ENCODE peak calls at places on chromosomes 12 and 14, in six cellular contexts. J is body of pancreas, I is bronchial epithelial cell, L is ovary, R is AG04450, S is hepatocyte. F is an unnamed sample.

GRCh38 chr12:49553512-49554088 is 14.3 kb downstream of the MCRS1 start:
- DNase-seq in I (peak), R (no peak), S (no peak), L (no peak), J (no peak), F (no peak)

GRCh38 chr12:51368640-51369517 is 22.3 kb downstream of the GALNT6 start:
- DNase-seq in I (no peak), J (peak), S (no peak), R (no peak), L (no peak), F (peak)

GRCh38 chr12:5379737-5380496 is 52.0 kb upstream of the NTF3 start:
- DNase-seq in R (no peak), I (peak), L (no peak), S (peak), J (no peak), F (no peak)

GRCh38 chr14:37668646-37669045 is 73.2 kb downstream of the TTC6 start:
- DNase-seq in L (no peak), R (peak), I (peak), S (peak), J (no peak), F (no peak)

GRCh38 chr14:43692706-43693105 is 814.4 kb downstream of the FSCB start:
- DNase-seq in R (no peak), L (no peak), I (no peak), J (no peak), S (no peak), F (no peak)

GRCh38 chr14:75769047-75769685 is 108.1 kb downstream of the TTLL5 start:
- DNase-seq in S (no peak), I (peak), J (no peak), R (no peak), L (no peak), F (no peak)

GRCh38 chr12:109944975-109945374 is 44.9 kb downstream of the TCHP start:
- DNase-seq in J (no peak), I (peak), L (peak), R (no peak), S (no peak), F (no peak)

GRCh38 chr12:5522358-5523335 is 90.7 kb downstream of the NTF3 start:
- DNase-seq in J (no peak), I (no peak), S (no peak), L (no peak), R (no peak), F (no peak)

GRCh38 chr12:108482717-108483212 is 32.3 kb upstream of the FICD start:
- DNase-seq in J (no peak), R (no peak), S (no peak), I (peak), L (no peak), F (no peak)

GRCh38 chr12:43675048-43675904 is 83.3 kb downstream of the PUS7L start:
- DNase-seq in S (peak), L (no peak), R (no peak), I (peak), J (no peak), F (no peak)

GRCh38 chr12:52070243-52070925 is 606 bp downstream of the ATG101 start:
- DNase-seq in L (no peak), R (no peak), J (no peak), S (no peak), I (no peak), F (no peak)

GRCh38 chr12:95037906-95038305 is 34.4 kb upstream of the NDUFA12 start:
- DNase-seq in R (no peak), I (no peak), S (no peak), L (no peak), J (no peak), F (no peak)

GRCh38 chr12:109111775-109112491 is 4.5 kb upstream of the ACACB start:
- DNase-seq in L (peak), I (peak), R (no peak), J (peak), S (peak), F (peak)

GRCh38 chr12:132414634-132415340 is 75.2 kb upstream of the FBRSL1 start:
- DNase-seq in S (peak), J (peak), I (peak), R (peak), L (peak), F (no peak)

GRCh38 chr14:33796356-33796755 is 154.5 kb downstream of the EGLN3 start:
- DNase-seq in L (no peak), R (no peak), J (no peak), I (no peak), S (no peak), F (no peak)

GRCh38 chr14:68621400-68622365 is 171.2 kb downstream of the ZFP36L1 start:
- DNase-seq in L (peak), I (no peak), J (no peak), S (no peak), R (peak), F (peak)

GRCh38 chr12:124730455-124730932 is 133.2 kb downstream of the SCARB1 start:
- DNase-seq in S (peak), R (peak), I (peak), J (peak), L (peak), F (no peak)

GRCh38 chr12:75979181-75979580 is 52.4 kb downstream of the PHLDA1 start:
- DNase-seq in S (no peak), R (no peak), L (no peak), J (no peak), I (peak), F (no peak)

GRCh38 chr14:100065942-100066574 is 836 bp downstream of the EVL start:
- DNase-seq in I (no peak), J (no peak), L (no peak), R (no peak), S (no peak), F (no peak)

GRCh38 chr12:46386360-46386867 is 13.8 kb upstream of the SLC38A2 start:
- DNase-seq in R (peak), I (peak), J (no peak), S (no peak), L (no peak), F (no peak)

GRCh38 chr12:46388427-46388992 is 15.9 kb upstream of the SLC38A2 start:
- DNase-seq in J (no peak), I (peak), L (no peak), S (no peak), R (no peak), F (no peak)

GRCh38 chr12:46386877-46387629 is 14.5 kb upstream of the SLC38A2 start:
- DNase-seq in J (no peak), S (no peak), I (no peak), R (no peak), L (no peak), F (no peak)

GRCh38 chr12:46389130-46389616 is 16.6 kb upstream of the SLC38A2 start:
- DNase-seq in I (no peak), R (no peak), S (no peak), L (peak), J (no peak), F (peak)

GRCh38 chr12:46387697-46388096 is 15.1 kb upstream of the SLC38A2 start:
- DNase-seq in S (no peak), L (no peak), J (no peak), R (no peak), I (no peak), F (no peak)
- H3K4me3 ChIP-seq in S (no peak), L (no peak), J (no peak), R (no peak), I (no peak), F (no peak)

GRCh38 chr14:74478996-74479635 is 14.0 kb downstream of the NPC2 start:
- DNase-seq in L (no peak), I (peak), R (no peak), J (no peak), S (peak), F (no peak)
- TF ChIP-seq CTCF in L (no peak), I (peak), R (peak), J (peak), S (peak), F (peak)

GRCh38 chr12:122090759-122091535 is 12.4 kb downstream of the MLXIP start:
- DNase-seq in L (peak), R (peak), I (no peak), S (peak), J (peak), F (no peak)
- H3K4me3 ChIP-seq in L (no peak), R (no peak), I (no peak), S (no peak), J (no peak), F (peak)

DNA sequence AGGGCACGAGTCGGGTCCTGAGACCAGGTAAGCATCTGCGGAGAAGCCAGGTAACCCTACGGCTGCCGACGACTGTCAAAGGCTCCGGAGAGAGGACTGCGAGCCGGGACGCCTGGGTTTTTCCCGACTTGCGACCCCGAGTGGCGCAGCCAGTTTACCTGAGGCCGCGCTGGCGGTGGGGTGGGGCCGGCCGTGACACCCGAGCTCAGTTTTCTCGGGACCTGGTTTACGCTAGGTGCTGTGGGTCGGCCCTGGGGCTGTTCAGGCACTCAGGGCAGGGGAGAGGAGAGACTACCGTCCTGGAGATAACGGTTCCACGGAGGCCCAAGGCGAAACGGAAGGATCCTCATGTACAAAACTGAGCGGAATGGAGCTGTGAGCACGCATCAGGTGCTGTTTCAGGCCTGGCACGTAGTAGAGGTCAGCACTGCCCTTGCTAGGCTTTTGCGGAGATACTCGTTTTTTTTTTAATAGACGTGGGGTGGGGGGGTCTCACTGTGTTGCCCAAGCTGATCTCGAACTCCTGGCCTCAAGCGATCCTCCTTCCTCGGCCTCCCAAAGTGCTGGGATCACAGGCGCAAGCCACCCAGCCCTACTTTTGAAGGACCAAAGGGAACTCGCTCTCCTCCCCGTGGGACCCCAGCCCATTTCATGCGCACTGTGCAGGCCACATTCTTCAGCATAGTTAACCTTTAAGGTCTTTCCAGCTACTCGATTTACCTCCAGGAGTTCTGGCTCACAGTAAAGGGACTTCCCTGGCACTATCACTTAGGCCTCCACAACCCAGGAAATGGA is 466 bp downstream of the MTRFR start:
- DNase-seq in L (peak), I (no peak), J (no peak), R (no peak), S (peak), F (no peak)
- TF ChIP-seq CTCF in L (no peak), I (no peak), J (no peak), R (no peak), S (no peak), F (no peak)

DNA sequence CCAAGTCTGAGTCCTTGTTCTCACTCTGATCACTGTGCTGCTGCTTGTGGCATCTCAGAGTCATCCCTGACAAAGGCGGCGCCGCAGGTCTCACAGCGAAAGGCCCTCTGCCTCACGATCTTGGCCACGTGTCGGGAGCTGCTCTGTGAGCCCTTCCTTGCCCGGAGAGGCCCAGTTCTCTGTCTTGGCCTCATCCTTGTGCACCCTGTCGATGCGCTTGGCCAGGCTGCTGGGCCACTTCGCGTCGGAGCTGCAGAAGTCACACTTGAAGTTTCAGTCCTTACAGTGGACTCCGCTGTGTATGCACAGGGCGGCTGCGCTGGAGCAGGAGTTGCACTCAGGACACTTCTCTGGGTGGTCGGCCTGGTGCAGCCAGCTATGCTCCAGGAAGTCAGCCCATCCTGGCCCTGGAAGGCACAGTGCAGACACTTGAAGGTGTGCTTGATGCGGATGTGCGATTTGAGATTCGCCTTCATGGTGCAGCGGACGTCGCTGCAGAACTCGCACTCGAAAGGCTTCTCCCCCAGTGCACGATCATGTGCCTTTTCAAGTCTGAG is 36.4 kb upstream of the SAV1 start:
- DNase-seq in S (no peak), R (no peak), L (no peak), J (no peak), I (no peak), F (no peak)
- H3K4me3 ChIP-seq in S (no peak), R (no peak), L (no peak), J (no peak), I (no peak), F (no peak)

GRCh38 chr12:21248679-21249078 is 86.0 kb downstream of the SLCO1A2 start:
- DNase-seq in S (peak), L (no peak), I (peak), J (no peak), R (no peak), F (no peak)
- TF ChIP-seq CTCF in S (peak), L (no peak), I (no peak), J (no peak), R (no peak), F (no peak)

DNA sequence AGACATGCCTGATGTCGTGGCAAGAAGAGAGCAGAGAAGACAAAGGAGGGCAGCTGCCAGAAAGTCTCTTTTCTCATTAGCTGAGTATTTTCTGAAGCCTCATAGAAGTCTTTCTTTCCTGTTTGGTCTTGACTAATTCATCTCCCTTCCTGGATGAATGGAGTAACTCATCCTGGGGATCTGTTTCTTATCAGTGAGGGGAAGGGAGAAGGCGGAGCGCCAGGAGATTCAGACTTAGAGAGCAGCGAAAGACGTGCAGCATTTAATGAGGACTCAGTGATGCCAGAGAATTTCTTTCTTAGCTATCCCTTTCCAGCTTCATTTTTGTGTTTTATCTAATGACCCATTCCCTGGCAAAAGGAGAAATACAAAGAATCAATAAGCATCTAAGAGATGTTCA is 89.4 kb downstream of the SLC15A4 start:
- DNase-seq in R (no peak), S (peak), J (no peak), I (no peak), L (no peak), F (no peak)
- H3K4me3 ChIP-seq in R (no peak), S (no peak), J (no peak), I (no peak), L (no peak), F (no peak)

GRCh38 chr12:64621257-64621942 is 11.1 kb downstream of the RASSF3 start:
- DNase-seq in S (peak), R (peak), L (no peak), I (no peak), J (no peak), F (no peak)

GRCh38 chr12:64624035-64624434 is 13.7 kb downstream of the RASSF3 start:
- DNase-seq in I (no peak), R (no peak), J (no peak), S (no peak), L (no peak), F (no peak)

GRCh38 chr12:64631197-64631596 is 20.9 kb downstream of the RASSF3 start:
- DNase-seq in R (no peak), S (no peak), J (no peak), I (no peak), L (no peak), F (no peak)

GRCh38 chr12:64627781-64628180 is 17.5 kb downstream of the RASSF3 start:
- DNase-seq in L (no peak), J (no peak), I (peak), S (no peak), R (peak), F (no peak)

GRCh38 chr12:64625243-64626077 is 15.2 kb downstream of the RASSF3 start:
- DNase-seq in R (peak), S (peak), J (peak), I (peak), L (no peak), F (peak)
- TF ChIP-seq CTCF in R (no peak), S (no peak), J (no peak), I (no peak), L (no peak), F (no peak)

GRCh38 chr12:120353136-120353535 is 15.8 kb downstream of the MSI1 start:
- DNase-seq in I (no peak), R (no peak), S (no peak), L (no peak), J (no peak), F (no peak)

GRCh38 chr12:120353556-120354317 is 15.2 kb downstream of the MSI1 start:
- DNase-seq in J (no peak), I (no peak), R (no peak), S (no peak), L (no peak), F (no peak)

GRCh38 chr12:120352117-120352516 is 16.8 kb downstream of the MSI1 start:
- DNase-seq in J (no peak), I (peak), L (no peak), R (no peak), S (no peak), F (no peak)

GRCh38 chr12:120347766-120348165 is 20.2 kb upstream of the PLA2G1B start:
- DNase-seq in J (no peak), S (no peak), L (no peak), I (no peak), R (no peak), F (no peak)

DNA sequence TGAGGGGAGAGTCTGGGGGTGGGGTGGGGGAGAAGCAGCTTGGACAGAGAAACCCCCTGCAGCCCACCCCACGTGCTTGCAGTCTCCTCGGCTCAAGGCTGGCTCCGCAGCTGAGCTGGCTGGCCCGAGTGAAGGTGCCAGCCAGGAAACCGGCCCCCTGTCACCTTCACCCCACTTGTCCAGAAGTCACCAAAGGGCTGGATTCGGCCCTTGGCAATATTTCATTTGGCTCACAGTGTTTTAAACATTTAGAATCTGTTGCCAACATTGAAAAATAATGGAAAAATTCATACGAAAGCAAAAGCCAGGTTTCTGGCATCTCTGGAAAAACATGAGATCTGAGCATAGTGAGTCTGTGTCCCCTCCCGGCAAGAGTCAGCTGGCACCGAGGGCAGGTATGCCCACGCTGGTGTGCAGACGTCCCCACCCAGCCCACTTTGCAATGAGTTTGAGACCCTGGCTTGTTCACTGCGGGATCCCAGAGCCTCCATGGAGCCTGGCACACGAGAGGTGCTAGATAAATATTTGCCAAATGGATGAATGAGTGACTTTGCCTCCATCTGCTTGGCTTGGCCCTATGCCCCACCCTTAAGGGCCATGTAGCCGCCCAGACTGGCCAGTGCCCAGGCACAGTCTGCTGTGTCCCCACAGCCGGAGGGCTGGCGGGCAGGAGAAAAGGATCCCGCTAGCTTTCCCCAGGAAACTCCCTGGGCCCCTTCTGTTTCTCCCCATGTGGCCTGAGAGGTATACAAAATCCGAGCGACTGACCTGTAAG is 18.2 kb downstream of the MSI1 start:
- DNase-seq in J (peak), R (no peak), L (no peak), S (no peak), I (no peak), F (no peak)
- H3K4me3 ChIP-seq in J (no peak), R (no peak), L (no peak), S (no peak), I (no peak), F (peak)

DNA sequence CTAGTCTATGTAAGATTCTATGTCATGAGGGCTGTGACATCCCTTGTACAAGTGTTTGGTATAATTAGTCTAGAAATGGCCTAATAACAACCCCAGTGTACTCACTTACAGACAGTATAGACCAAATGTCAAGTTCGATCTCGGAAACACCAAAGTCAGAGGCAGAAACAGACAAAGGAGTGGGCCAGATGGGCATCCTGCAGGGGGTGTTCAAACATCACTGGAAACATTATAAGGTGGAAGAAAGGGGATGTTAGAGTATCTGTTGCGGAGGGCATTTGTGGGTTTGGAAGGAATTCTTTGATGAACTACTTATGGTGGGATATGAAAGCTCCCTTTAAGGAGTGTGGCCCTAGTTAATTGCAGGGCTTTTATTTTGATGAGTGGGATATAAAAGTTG is 134.6 kb downstream of the ESR2 start:
- DNase-seq in R (no peak), J (no peak), L (no peak), I (no peak), S (no peak), F (no peak)
- TF ChIP-seq CTCF in R (no peak), J (no peak), L (no peak), I (no peak), S (no peak), F (no peak)